ENCODE peak calls at places on chromosomes 7 and 10, in four cellular contexts. F is GM12878, I is ovary, R is transverse colon. S is an unnamed sample.

GRCh38 chr7:14507617-14508016 is 394.9 kb downstream of the DGKB start:
- DNase-seq in F (no peak), I (no peak), R (no peak), S (no peak)

GRCh38 chr7:112665709-112666108 is 124.5 kb downstream of the TMEM168 start:
- DNase-seq in F (no peak), I (no peak), R (peak; percentile 59), S (no peak)

GRCh38 chr7:34155225-34155908 is 250.0 kb downstream of the BMPER start:
- DNase-seq in F (no peak), I (no peak), R (no peak), S (no peak)

GRCh38 chr10:122454603-122455080 is at the start of gene ARMS2:
- DNase-seq in F (no peak), I (no peak), R (no peak), S (no peak)

GRCh38 chr10:103127241-103127640 is 65.8 kb downstream of the NT5C2 start:
- DNase-seq in F (no peak), I (no peak), R (no peak), S (no peak)

GRCh38 chr10:97149065-97149680 is 36.6 kb downstream of the SLIT1 start:
- DNase-seq in F (no peak), I (no peak), R (no peak), S (no peak)

GRCh38 chr10:96585726-96586418 is 940 bp downstream of the TM9SF3 start:
- DNase-seq in F (no peak), I (no peak), R (peak; percentile 78), S (no peak)

GRCh38 chr10:121823993-121824463 is 103.8 kb downstream of the ATE1 start:
- DNase-seq in F (no peak), I (no peak), R (no peak), S (no peak)

GRCh38 chr7:12637328-12637727 is 50.1 kb upstream of the ARL4A start:
- DNase-seq in F (no peak), I (no peak), R (no peak), S (no peak)

GRCh38 chr10:126902157-126902556 is 3.1 kb upstream of the DOCK1 start:
- DNase-seq in F (no peak), I (no peak), R (no peak), S (no peak)

GRCh38 chr7:97982647-97983046 is 7.3 kb downstream of the OCM2 start:
- DNase-seq in F (no peak), I (no peak), R (no peak), S (no peak)

GRCh38 chr10:12960431-12960898 is 41.0 kb downstream of the CCDC3 start:
- DNase-seq in F (no peak), I (peak; percentile 78), R (peak; percentile 60), S (peak; percentile 22)

GRCh38 chr10:93465806-93466675 is 16.1 kb downstream of the MYOF start:
- DNase-seq in F (no peak), I (peak; percentile 26), R (peak; percentile 87), S (peak; percentile 64)

GRCh38 chr10:107686095-107686494 is 521.6 kb upstream of the SORCS1 start:
- DNase-seq in F (no peak), I (no peak), R (peak; percentile 15), S (peak; percentile 17)

GRCh38 chr7:28685660-28686417 is 272.3 kb downstream of the TRIL start:
- DNase-seq in F (no peak), I (peak; percentile 92), R (peak; percentile 87), S (peak; percentile 98)

GRCh38 chr10:88379575-88379974 is 203.5 kb downstream of the RNLS start:
- DNase-seq in F (no peak), I (no peak), R (peak; percentile 35), S (peak; percentile 15)

GRCh38 chr10:115539142-115539762 is 446.1 kb downstream of the ATRNL1 start:
- DNase-seq in F (no peak), I (no peak), R (no peak), S (no peak)

GRCh38 chr7:158595068-158595467 is 7.4 kb upstream of the PTPRN2 start:
- DNase-seq in F (peak; percentile 8), I (no peak), R (no peak), S (no peak)

GRCh38 chr10:123166618-123167017 is 12.4 kb downstream of the BUB3 start:
- DNase-seq in F (no peak), I (no peak), R (no peak), S (no peak)

GRCh38 chr10:5876181-5876768 is 13.4 kb downstream of the ANKRD16 start:
- DNase-seq in F (no peak), I (no peak), R (no peak), S (no peak)

GRCh38 chr7:70573202-70573810 is 558.6 kb upstream of the GALNT17 start:
- DNase-seq in F (no peak), I (no peak), R (no peak), S (no peak)

GRCh38 chr7:141674201-141674671 is 27.7 kb downstream of the DENND11 start:
- DNase-seq in F (no peak), I (no peak), R (no peak), S (no peak)

GRCh38 chr10:126397640-126398382 is 9.5 kb upstream of the ADAM12 start:
- DNase-seq in F (no peak), I (no peak), R (no peak), S (no peak)

GRCh38 chr7:82494420-82494819 is 50.8 kb upstream of the CACNA2D1 start:
- DNase-seq in F (no peak), I (no peak), R (no peak), S (no peak)

GRCh38 chr7:154997840-154998370 is 5.0 kb downstream of the PAXIP1 start:
- DNase-seq in F (no peak), I (no peak), R (no peak), S (no peak)

GRCh38 chr10:49632406-49633317 is 18.8 kb downstream of the CHAT start:
- DNase-seq in F (no peak), I (no peak), R (no peak), S (no peak)

GRCh38 chr10:111078505-111079185 is 1.8 kb downstream of the ADRA2A start:
- DNase-seq in F (no peak), I (no peak), R (no peak), S (no peak)

GRCh38 chr10:87093461-87094372 is 926 bp downstream of the GLUD1 start:
- DNase-seq in F (no peak), I (peak; percentile 53), R (peak; percentile 73), S (peak; percentile 58)

DNA sequence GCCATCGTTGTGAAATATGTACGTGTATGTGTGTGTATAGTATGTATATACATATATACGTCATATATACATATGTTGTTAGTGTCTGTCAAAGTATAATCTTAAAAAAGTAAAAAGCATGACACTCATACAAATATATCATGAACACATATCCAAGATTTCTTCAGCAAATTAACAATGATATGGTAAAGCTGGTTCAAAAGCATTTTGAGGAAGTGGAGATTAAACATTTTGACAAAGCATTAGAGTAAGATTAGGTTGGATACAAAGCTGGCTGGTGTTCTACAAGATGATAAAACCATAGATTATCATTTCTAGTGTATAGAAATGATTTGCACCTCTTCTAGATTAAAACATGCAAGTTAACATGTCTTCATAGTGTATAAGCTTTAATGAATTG is 771 bp upstream of the NUDCD3 start:
- DNase-seq in F (no peak), I (no peak), R (no peak), S (no peak)
- H3K4me3 ChIP-seq in F (peak overlapping the region; percentile 98), I (peak overlapping the region; percentile 83), R (peak overlapping the region; percentile 89), S (peak overlapping the region; percentile 95)

DNA sequence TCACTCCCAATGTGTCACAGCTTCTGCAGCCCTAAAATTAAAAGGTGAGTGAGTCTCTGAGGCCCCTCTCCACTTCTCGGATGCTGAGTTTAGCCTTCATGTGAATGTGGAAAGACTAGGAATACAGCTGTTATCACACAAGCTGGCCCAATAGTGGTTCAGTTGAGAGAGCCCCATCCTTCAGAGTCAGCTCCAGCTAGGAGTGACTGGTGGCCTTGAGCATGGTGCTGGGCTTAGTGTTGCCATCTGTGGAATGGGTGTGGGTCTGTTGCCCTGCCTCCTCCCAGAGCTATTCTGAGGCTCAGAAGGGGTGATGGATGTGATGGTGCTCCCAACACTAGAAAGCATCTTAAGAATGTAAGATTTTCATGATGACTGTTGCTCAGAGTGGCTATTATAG is 55.8 kb downstream of the FIGNL1 start:
- DNase-seq in F (no peak), I (no peak), R (no peak), S (no peak)
- H3K27me3 ChIP-seq in F (no peaks in the 10 kb centered on the region), I (no peaks in the 10 kb centered on the region), R (no peaks in the 10 kb centered on the region), S (no peaks in the 10 kb centered on the region)

DNA sequence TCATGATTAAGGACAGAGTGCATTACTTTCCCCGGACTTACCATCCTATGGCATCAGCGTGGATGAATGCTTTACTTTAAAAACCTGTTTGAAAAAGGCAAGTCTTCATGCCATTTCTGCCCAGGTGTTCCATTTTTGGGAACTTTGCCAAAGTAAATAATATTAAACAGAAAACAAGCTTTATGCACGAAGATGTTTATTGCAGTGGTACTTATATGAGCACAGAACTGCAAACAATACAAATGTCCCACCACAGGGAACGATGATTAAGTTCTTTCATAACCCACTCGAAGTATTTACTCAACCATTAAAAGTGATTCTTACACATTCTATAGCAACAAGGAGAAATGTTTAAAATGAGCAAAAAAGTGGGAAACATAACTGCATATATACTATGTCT is 109.7 kb upstream of the GDF10 start:
- DNase-seq in F (no peak), I (no peak), R (no peak), S (no peak)
- TF ChIP-seq EP300 in F (no peak), I (no peak), R (no peak), S (no peak)

DNA sequence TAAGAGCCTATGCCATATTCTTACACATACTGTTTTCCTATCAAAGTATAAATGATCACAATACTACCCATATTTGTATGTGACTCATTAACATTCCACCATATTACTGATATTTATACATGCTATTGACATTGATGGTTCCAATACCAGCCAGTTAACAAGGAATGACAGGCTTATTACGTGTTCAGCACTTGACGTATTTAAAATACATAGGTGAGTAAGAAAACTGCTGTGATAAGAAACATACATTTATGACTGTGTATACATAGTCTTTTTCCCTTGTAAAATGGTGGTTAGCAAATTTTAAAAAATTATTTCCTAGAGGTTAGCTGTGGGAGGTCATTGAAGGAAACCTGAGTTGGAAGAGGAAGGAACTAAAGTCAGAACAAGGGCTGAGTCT is 81.1 kb upstream of the NEUROD6 start:
- DNase-seq in F (no peak), I (no peak), R (no peak), S (no peak)
- H3K4me3 ChIP-seq in F (no peak overlapping the region), I (no peak overlapping the region), R (no peak overlapping the region), S (no peak overlapping the region)

GRCh38 chr7:25849361-25850184 is 302.4 kb upstream of the NFE2L3 start:
- DNase-seq in F (no peak), I (peak; percentile 73), R (no peak), S (peak; percentile 22)
- H3K27me3 ChIP-seq in F (peaks cover 14% of the 10 kb centered on the region), I (no peaks in the 10 kb centered on the region), R (peaks cover 29% of the 10 kb centered on the region), S (peaks cover 42% of the 10 kb centered on the region)

S was measured in tibial nerve.